ENCODE peak calls at places on chromosomes 16 and 17, in five cellular contexts. One of them, this sample, is unnamed.

GRCh38 chr16:58000706-58001676 is at the start of gene USB1:
- DNase-seq in A549: peak
- DNase-seq in H1: peak
- DNase-seq in IMR-90: peak
- DNase-seq in K562: peak
- DNase-seq in this sample: peak

GRCh38 chr17:74217036-74217725 is 3.8 kb downstream of the TTYH2 start:
- DNase-seq in IMR-90: no peak
- DNase-seq in K562: no peak
- DNase-seq in H1: no peak
- DNase-seq in A549: peak
- DNase-seq in this sample: no peak

GRCh38 chr16:29007865-29008593 is 23.2 kb downstream of the LAT start:
- DNase-seq in H1: no peak
- DNase-seq in A549: no peak
- DNase-seq in K562: peak
- DNase-seq in IMR-90: peak
- DNase-seq in this sample: no peak

GRCh38 chr17:76529224-76529642 is 8.3 kb downstream of the CYGB start:
- DNase-seq in A549: no peak
- DNase-seq in IMR-90: peak
- DNase-seq in H1: no peak
- DNase-seq in K562: no peak
- DNase-seq in this sample: no peak

GRCh38 chr16:54026456-54026855 is 260.1 kb downstream of the IRX3 start:
- DNase-seq in A549: no peak
- DNase-seq in H1: no peak
- DNase-seq in K562: no peak
- DNase-seq in IMR-90: peak
- DNase-seq in this sample: no peak

GRCh38 chr17:4786516-4786915 is 352 bp upstream of the VMO1 start:
- DNase-seq in IMR-90: no peak
- DNase-seq in A549: no peak
- DNase-seq in K562: no peak
- DNase-seq in H1: no peak
- DNase-seq in this sample: no peak

GRCh38 chr17:79706931-79707382 is 23.8 kb upstream of the ENPP7 start:
- DNase-seq in IMR-90: no peak
- DNase-seq in H1: no peak
- DNase-seq in K562: no peak
- DNase-seq in A549: peak
- DNase-seq in this sample: no peak

GRCh38 chr17:72580321-72581127 is 459.7 kb downstream of the SOX9 start:
- DNase-seq in K562: no peak
- DNase-seq in IMR-90: no peak
- DNase-seq in H1: no peak
- DNase-seq in A549: peak
- DNase-seq in this sample: peak

GRCh38 chr17:83100853-83101391 is 21.5 kb downstream of the METRNL start:
- DNase-seq in H1: no peak
- DNase-seq in A549: no peak
- DNase-seq in IMR-90: no peak
- DNase-seq in K562: no peak
- DNase-seq in this sample: no peak

GRCh38 chr16:70695351-70696070 is 9.7 kb upstream of the MTSS2 start:
- DNase-seq in K562: peak
- DNase-seq in IMR-90: no peak
- DNase-seq in H1: no peak
- DNase-seq in A549: peak
- DNase-seq in this sample: peak

GRCh38 chr16:81201267-81201666 is 37.2 kb upstream of the BCO1 start:
- DNase-seq in A549: no peak
- DNase-seq in H1: no peak
- DNase-seq in K562: no peak
- DNase-seq in IMR-90: peak
- DNase-seq in this sample: no peak

GRCh38 chr16:57624044-57624688 is 4.3 kb upstream of the ADGRG1 start:
- DNase-seq in A549: peak
- DNase-seq in H1: no peak
- DNase-seq in K562: no peak
- DNase-seq in IMR-90: peak
- DNase-seq in this sample: peak

GRCh38 chr17:82787081-82787848 is 35.4 kb downstream of the TBCD start:
- DNase-seq in K562: no peak
- DNase-seq in H1: no peak
- DNase-seq in A549: no peak
- DNase-seq in IMR-90: no peak
- DNase-seq in this sample: no peak

GRCh38 chr17:17350491-17351355 is 47.5 kb downstream of the NT5M start:
- DNase-seq in K562: no peak
- DNase-seq in H1: no peak
- DNase-seq in A549: no peak
- DNase-seq in IMR-90: peak
- DNase-seq in this sample: no peak

GRCh38 chr17:12409082-12409481 is 256.6 kb upstream of the MYOCD start:
- DNase-seq in H1: no peak
- DNase-seq in A549: no peak
- DNase-seq in IMR-90: no peak
- DNase-seq in K562: no peak
- DNase-seq in this sample: no peak

GRCh38 chr17:68399638-68400403 is 57.5 kb downstream of the WIPI1 start:
- DNase-seq in H1: peak
- DNase-seq in K562: no peak
- DNase-seq in IMR-90: peak
- DNase-seq in A549: no peak
- DNase-seq in this sample: no peak

GRCh38 chr16:8677481-8677880 is 3.1 kb downstream of the ABAT start:
- DNase-seq in A549: no peak
- DNase-seq in H1: no peak
- DNase-seq in K562: no peak
- DNase-seq in IMR-90: no peak
- DNase-seq in this sample: no peak

GRCh38 chr16:76386784-76387183 is 109.6 kb downstream of the CNTNAP4 start:
- DNase-seq in A549: peak
- DNase-seq in H1: no peak
- DNase-seq in IMR-90: no peak
- DNase-seq in K562: no peak
- DNase-seq in this sample: no peak

GRCh38 chr17:76529643-76530488 is 7.6 kb downstream of the CYGB start:
- DNase-seq in A549: no peak
- DNase-seq in K562: peak
- DNase-seq in IMR-90: peak
- DNase-seq in H1: peak
- DNase-seq in this sample: peak

GRCh38 chr17:80605326-80606066 is 60.9 kb downstream of the RPTOR start:
- DNase-seq in A549: peak
- DNase-seq in IMR-90: peak
- DNase-seq in K562: no peak
- DNase-seq in H1: no peak
- DNase-seq in this sample: peak

GRCh38 chr16:47928008-47928407 is 227.8 kb downstream of the ABCC12 start:
- DNase-seq in H1: no peak
- DNase-seq in K562: no peak
- DNase-seq in IMR-90: no peak
- DNase-seq in A549: peak
- DNase-seq in this sample: peak

GRCh38 chr16:48885456-48885855 is 275.5 kb upstream of the N4BP1 start:
- DNase-seq in IMR-90: no peak
- DNase-seq in H1: no peak
- DNase-seq in A549: no peak
- DNase-seq in K562: no peak
- DNase-seq in this sample: no peak

GRCh38 chr17:78390241-78391050 is 12.0 kb downstream of the PGS1 start:
- DNase-seq in H1: no peak
- DNase-seq in K562: peak
- DNase-seq in IMR-90: peak
- DNase-seq in A549: peak
- DNase-seq in this sample: no peak

GRCh38 chr16:57801856-57802634 is at the start of gene KIFC3:
- DNase-seq in H1: peak
- DNase-seq in A549: peak
- DNase-seq in IMR-90: peak
- DNase-seq in K562: peak
- DNase-seq in this sample: peak

GRCh38 chr17:29148257-29148789 is 31.9 kb downstream of the MYO18A start:
- DNase-seq in K562: no peak
- DNase-seq in IMR-90: no peak
- DNase-seq in H1: no peak
- DNase-seq in A549: peak
- DNase-seq in this sample: no peak

GRCh38 chr16:76668207-76668725 is 391.1 kb downstream of the CNTNAP4 start:
- DNase-seq in K562: peak
- DNase-seq in A549: no peak
- DNase-seq in H1: no peak
- DNase-seq in IMR-90: no peak
- DNase-seq in this sample: peak

GRCh38 chr16:29231231-29231630 is 175.3 kb downstream of the NPIPB11 start:
- DNase-seq in H1: peak
- DNase-seq in IMR-90: peak
- DNase-seq in A549: no peak
- DNase-seq in K562: no peak
- DNase-seq in this sample: no peak

GRCh38 chr16:88523381-88524159 is 46.6 kb upstream of the ZC3H18 start:
- DNase-seq in IMR-90: no peak
- DNase-seq in H1: no peak
- DNase-seq in K562: peak
- DNase-seq in A549: no peak
- DNase-seq in this sample: no peak

GRCh38 chr16:57859331-57859730 is 57.0 kb upstream of the KIFC3 start:
- DNase-seq in K562: peak
- DNase-seq in H1: no peak
- DNase-seq in A549: peak
- DNase-seq in IMR-90: peak
- DNase-seq in this sample: peak

GRCh38 chr17:38598536-38598935 is 7.2 kb downstream of the SRCIN1 start:
- DNase-seq in IMR-90: peak
- DNase-seq in K562: peak
- DNase-seq in H1: peak
- DNase-seq in A549: peak
- DNase-seq in this sample: peak

GRCh38 chr16:54030451-54030850 is 256.1 kb downstream of the IRX3 start:
- DNase-seq in K562: no peak
- DNase-seq in A549: no peak
- DNase-seq in IMR-90: no peak
- DNase-seq in H1: no peak
- DNase-seq in this sample: no peak

GRCh38 chr16:4831616-4832015 is 15.5 kb downstream of the GLYR1 start:
- DNase-seq in K562: no peak
- DNase-seq in IMR-90: no peak
- DNase-seq in A549: no peak
- DNase-seq in H1: no peak
- DNase-seq in this sample: no peak

GRCh38 chr17:21814776-21815175 is 122.5 kb downstream of the KCNJ18 start:
- DNase-seq in K562: no peak
- DNase-seq in H1: no peak
- DNase-seq in A549: no peak
- DNase-seq in IMR-90: no peak
- DNase-seq in this sample: no peak

GRCh38 chr17:65498831-65499230 is 62.6 kb downstream of the AXIN2 start:
- DNase-seq in IMR-90: no peak
- DNase-seq in H1: no peak
- DNase-seq in A549: no peak
- DNase-seq in K562: no peak
- DNase-seq in this sample: no peak
- TF ChIP-seq MAFK in IMR-90: no peak
- TF ChIP-seq MAFK in H1: no peak
- TF ChIP-seq MAFK in A549: no peak
- TF ChIP-seq MAFK in K562: no peak
- TF ChIP-seq MAFK in this sample: no peak

DNA sequence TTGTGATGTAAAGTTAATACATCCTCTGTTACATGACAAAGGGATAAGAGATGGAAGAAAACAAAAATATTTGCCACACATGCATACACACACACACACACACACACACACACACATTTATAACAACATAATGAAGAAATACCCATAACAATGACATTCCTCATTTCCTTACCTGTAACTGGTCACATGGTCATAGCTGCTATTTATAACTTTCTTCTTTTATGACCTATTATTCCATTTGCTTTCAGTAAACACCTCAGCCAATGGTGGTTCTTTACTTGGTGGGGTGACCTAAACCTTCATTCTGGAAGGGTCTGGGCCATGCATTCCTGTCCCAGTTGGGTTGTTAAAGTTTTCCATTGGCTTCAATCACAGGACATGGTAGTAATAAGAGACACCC is 5.3 kb downstream of the MT2A start:
- DNase-seq in H1: no peak
- DNase-seq in A549: no peak
- DNase-seq in IMR-90: no peak
- DNase-seq in K562: no peak
- DNase-seq in this sample: no peak
- TF ChIP-seq MAFK in H1: no peak
- TF ChIP-seq MAFK in A549: no peak
- TF ChIP-seq MAFK in IMR-90: no peak
- TF ChIP-seq MAFK in K562: no peak
- TF ChIP-seq MAFK in this sample: no peak

DNA sequence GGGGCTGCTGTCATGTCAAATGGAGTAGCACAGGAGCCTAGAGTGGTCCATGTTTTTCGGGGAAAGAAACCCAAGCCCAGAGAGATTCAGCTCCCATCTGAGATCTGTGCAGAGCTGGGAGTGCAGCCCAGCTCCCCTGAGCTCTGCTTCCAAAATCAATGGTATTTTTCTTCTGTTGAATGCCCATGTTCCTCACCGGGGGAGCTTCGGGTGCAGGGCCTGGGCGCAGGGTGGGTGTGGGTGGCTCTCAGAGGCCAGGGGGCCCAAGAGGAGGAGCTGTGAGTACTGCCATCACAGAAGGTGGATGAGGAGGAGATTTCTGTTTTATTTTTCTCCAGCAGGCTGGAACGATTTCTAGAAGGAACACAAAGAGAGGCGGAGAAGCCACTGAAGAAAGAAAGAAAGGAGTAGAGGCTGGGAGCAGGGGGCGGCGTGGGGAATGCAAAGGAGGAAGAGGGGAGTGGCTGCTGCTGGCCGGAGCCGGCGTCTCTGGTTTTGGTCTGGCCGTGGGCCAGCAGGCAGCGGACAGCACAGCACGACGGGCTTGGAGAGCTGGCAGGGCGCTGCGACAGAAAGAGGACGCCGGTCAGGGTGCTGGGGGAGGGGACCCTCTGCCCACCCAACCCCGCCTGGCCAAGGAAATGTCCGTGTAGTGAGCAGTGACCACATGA is 76.2 kb upstream of the KSR1 start:
- DNase-seq in H1: no peak
- DNase-seq in K562: peak
- DNase-seq in IMR-90: peak
- DNase-seq in A549: no peak
- DNase-seq in this sample: no peak
- TF ChIP-seq MAFK in H1: no peak
- TF ChIP-seq MAFK in K562: no peak
- TF ChIP-seq MAFK in IMR-90: no peak
- TF ChIP-seq MAFK in A549: no peak
- TF ChIP-seq MAFK in this sample: no peak

DNA sequence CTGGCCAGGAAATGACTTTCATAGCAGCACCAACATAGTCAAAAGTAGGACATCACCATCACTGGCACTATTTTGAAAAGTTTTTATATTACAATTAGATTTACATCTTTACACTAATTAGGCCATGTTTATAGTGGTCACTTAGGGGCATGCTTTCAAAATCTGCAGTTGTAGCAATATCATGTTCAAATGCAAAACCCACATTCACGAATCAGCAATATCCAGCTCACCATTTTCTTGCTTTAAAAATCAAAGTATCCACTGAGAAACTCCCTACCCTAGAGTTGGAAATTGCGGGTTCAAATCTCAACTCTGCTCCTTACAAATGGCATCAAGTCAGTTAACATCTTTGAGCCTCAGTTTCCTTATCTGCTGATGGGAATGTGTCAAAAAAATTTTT is 237.4 kb downstream of the ZFHX3 start:
- DNase-seq in IMR-90: no peak
- DNase-seq in A549: no peak
- DNase-seq in H1: no peak
- DNase-seq in K562: no peak
- DNase-seq in this sample: no peak
- TF ChIP-seq MAFK in IMR-90: peak
- TF ChIP-seq MAFK in A549: peak
- TF ChIP-seq MAFK in H1: no peak
- TF ChIP-seq MAFK in K562: no peak
- TF ChIP-seq MAFK in this sample: peak

This sample was measured in HepG2.